ENCODE peak calls at places on chromosomes 1 and 21, in four cellular contexts. H is fibroblast of the aortic adventitia, W is fibroblast of lung, U is Karpas-422. Z is an unnamed sample.

GRCh38 chr1:213693864-213694263 is 293.9 kb upstream of the PROX1 start:
- DNase-seq in H (no peak), W (no peak), U (no peak), Z (no peak)

GRCh38 chr21:16695074-16695473 is 817.8 kb upstream of the CXADR start:
- DNase-seq in H (no peak), W (no peak), U (no peak), Z (no peak)

GRCh38 chr1:19044975-19045831 is 88.7 kb upstream of the IFFO2 start:
- DNase-seq in H (peak), W (no peak), U (no peak), Z (no peak)

GRCh38 chr1:35835398-35835797 is 27.6 kb downstream of the AGO4 start:
- DNase-seq in H (no peak), W (no peak), U (no peak), Z (no peak)

GRCh38 chr1:23555949-23556640 is 3.2 kb downstream of the ID3 start:
- DNase-seq in H (peak), W (peak), U (peak), Z (no peak)

GRCh38 chr21:43827015-43827611 is 37.7 kb downstream of the RRP1 start:
- DNase-seq in H (peak), W (peak), U (no peak), Z (peak)

GRCh38 chr21:30268608-30269197 is 14.0 kb downstream of the KRTAP24-1 start:
- DNase-seq in H (no peak), W (no peak), U (peak), Z (no peak)

GRCh38 chr21:45334591-45335081 is 46.9 kb upstream of the POFUT2 start:
- DNase-seq in H (no peak), W (no peak), U (no peak), Z (no peak)

GRCh38 chr1:85453640-85454194 is 11.2 kb downstream of the DDAH1 start:
- DNase-seq in H (peak), W (no peak), U (no peak), Z (no peak)

GRCh38 chr1:2583871-2584341 is 2.7 kb upstream of the PRXL2B start:
- DNase-seq in H (no peak), W (peak), U (no peak), Z (no peak)

GRCh38 chr1:194295690-194296089 is 1109.3 kb upstream of the B3GALT2 start:
- DNase-seq in H (no peak), W (peak), U (peak), Z (peak)

GRCh38 chr1:163807331-163807730 is 485.6 kb downstream of the NUF2 start:
- DNase-seq in H (no peak), W (no peak), U (no peak), Z (no peak)

GRCh38 chr1:68180441-68181164 is 51.7 kb downstream of the WLS start:
- DNase-seq in H (no peak), W (no peak), U (no peak), Z (no peak)

GRCh38 chr1:228275435-228276342 is 67.8 kb downstream of the OBSCN start:
- DNase-seq in H (peak), W (peak), U (peak), Z (peak)

GRCh38 chr1:117656202-117656641 is 50.4 kb downstream of the TENT5C start:
- DNase-seq in H (no peak), W (no peak), U (no peak), Z (no peak)

GRCh38 chr1:160340866-160341265 is 2.2 kb downstream of the COPA start:
- DNase-seq in H (no peak), W (no peak), U (no peak), Z (no peak)
- H3K4me3 ChIP-seq in H (peak), W (peak), U (peak), Z (no peak)

DNA sequence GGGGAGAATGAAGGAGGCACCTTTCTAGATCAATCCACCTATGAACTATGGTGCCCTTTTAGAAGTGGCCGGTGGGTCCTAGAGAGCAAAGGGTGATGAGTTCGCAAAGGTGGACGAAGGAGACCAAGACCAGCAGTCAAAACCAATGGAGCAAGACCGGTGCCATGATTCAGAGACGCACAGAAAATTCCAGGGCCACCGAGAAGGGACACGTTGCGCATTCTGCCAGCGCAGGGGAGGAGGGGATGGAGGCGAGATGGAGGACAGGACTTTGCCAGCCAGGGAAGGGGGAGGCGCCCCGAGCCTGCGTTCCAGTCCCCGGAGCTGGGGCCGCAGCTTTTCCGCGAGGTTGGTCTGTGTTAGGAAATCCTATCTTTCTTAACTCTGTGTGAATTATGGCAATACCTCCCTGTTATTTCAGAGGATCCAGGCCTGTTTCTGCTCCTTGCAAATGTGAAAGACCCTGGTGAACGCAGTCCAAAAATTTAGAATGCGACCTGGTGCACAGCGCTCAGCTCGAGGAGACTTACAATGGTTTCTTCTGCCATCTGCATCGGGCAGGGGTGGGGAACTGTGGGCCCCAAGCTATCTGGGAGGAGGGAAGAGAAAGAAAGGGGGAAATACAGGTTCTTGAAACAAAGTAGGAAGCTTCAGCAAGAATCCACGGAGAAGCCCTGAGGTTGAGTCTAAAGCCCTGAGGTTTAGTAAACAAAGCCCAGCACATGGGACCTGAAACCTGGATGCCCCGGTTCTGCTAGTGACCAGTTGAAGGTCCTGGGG is 129.4 kb downstream of the MRPS6 start:
- DNase-seq in H (no peak), W (peak), U (no peak), Z (peak)
- H3K4me3 ChIP-seq in H (no peak), W (no peak), U (no peak), Z (no peak)

DNA sequence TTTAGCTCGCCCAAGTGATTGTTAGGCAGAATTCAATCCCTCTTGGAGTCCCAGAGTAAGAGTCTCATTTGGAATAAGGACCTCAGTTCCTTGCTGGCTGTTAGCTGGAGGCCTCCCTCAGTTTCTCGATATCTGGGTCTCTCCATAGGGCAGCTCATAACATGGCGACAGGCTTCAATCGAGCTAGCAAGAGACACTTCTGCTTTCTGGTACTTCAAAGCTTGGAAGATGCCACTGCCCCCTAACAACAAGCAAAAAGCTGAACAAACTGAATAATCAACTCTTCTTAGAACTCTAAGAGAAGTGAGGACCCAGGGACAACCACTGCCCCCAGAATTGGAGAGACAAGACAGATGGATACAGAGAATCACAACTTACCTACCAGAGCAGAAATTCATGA is 86.2 kb downstream of the TEX35 start:
- DNase-seq in H (no peak), W (no peak), U (peak), Z (no peak)
- H3K4me3 ChIP-seq in H (no peak), W (no peak), U (no peak), Z (no peak)

DNA sequence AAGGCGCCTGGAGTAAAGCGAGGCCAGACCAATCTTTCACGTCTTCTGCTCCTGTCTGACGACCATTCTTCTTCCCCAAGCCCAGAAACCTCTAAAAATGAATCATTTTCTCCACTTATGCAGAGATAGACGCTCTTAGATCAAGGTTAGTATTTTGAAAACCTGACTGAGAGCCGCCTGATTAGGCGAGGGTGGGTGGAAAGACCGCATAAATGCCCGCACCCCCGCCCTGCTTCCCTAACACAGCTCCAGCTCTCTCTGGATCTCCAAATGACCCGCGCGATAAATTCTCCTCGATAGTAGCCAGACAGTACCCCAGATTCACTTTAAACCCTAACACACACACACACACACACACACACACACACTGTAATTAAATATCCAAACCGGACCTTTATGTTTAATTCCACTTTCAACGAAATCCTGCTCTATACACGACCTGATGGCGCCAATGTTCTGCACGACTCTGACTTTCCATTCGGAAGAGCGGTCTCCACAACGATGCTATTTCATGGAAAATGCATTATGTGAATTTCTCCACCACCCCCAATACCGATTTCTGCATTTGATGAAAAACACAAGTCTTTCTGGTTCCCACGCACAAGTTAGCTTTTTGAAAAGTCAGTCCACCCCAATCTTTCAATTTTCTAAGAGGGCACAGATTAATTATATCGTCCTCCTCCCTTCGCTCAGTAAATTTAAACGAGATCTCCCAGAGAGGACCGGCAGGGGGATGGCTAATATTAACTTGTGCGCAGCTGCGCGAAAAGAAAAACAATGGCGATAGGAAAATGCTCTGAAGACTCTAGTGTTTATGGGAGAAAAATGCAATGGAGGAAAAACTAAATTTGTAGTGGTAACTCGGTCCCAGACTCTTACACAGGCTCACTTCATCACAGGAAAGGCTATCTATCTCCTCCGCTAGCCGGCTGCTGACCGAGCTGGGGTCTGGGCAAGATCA is 1.5 kb upstream of the LHX8 start:
- DNase-seq in H (no peak), W (no peak), U (no peak), Z (no peak)
- H3K4me3 ChIP-seq in H (no peak), W (no peak), U (no peak), Z (no peak)

GRCh38 chr1:1302006-1302430 is 5.7 kb downstream of the ACAP3 start:
- DNase-seq in H (no peak), W (no peak), U (peak), Z (no peak)

GRCh38 chr1:1298861-1299685 is 8.7 kb downstream of the ACAP3 start:
- DNase-seq in H (no peak), W (no peak), U (peak), Z (no peak)

GRCh38 chr1:1297802-1298424 is 9.8 kb downstream of the ACAP3 start:
- DNase-seq in H (no peak), W (no peak), U (no peak), Z (no peak)

GRCh38 chr1:1300352-1300739 is 7.4 kb downstream of the ACAP3 start:
- DNase-seq in H (no peak), W (no peak), U (no peak), Z (no peak)

GRCh38 chr1:1299686-1300351 is 7.9 kb downstream of the ACAP3 start:
- DNase-seq in H (no peak), W (no peak), U (peak), Z (no peak)
- H3K4me3 ChIP-seq in H (no peak), W (no peak), U (no peak), Z (no peak)

GRCh38 chr1:46615735-46616134 is 876 bp downstream of the MOB3C start:
- DNase-seq in H (no peak), W (no peak), U (no peak), Z (no peak)
- H3K4me3 ChIP-seq in H (peak), W (peak), U (peak), Z (peak)